ENCODE peak calls at places on chromosomes 12 and 14, in five cellular contexts. T is NCI-H69; I is fibroblast of pulmonary artery; N is activated T-helper 9 cell treated with anti-CD3 and anti-CD28 coated beads, Interleukin-2, amount 50 U/mL, for 16 hours; V is psoas muscle. G is an unnamed sample.
A peak's percentile ranks its signal among the peaks of the same experiment; 100 is the strongest.

GRCh38 chr12:31832740-31833540 is 104.1 kb upstream of the AMN1 start:
- DNase-seq in T (no peak), I (no peak), N (no peak), V (no peak), G (no peak)

GRCh38 chr12:130508318-130508717 is 170.6 kb downstream of the PIWIL1 start:
- DNase-seq in T (no peak), I (no peak), N (no peak), V (no peak), G (no peak)

GRCh38 chr14:62691613-62692489 is 353.4 kb downstream of the KCNH5 start:
- DNase-seq in T (peak; percentile 97), I (peak; percentile 97), N (no peak), V (no peak), G (no peak)

GRCh38 chr12:113164014-113164413 is 14.5 kb downstream of the CFAP73 start:
- DNase-seq in T (no peak), I (no peak), N (no peak), V (no peak), G (no peak)

GRCh38 chr12:55736780-55737580 is 5.9 kb upstream of the GDF11 start:
- DNase-seq in T (peak; percentile 96), I (peak; percentile 81), N (peak; percentile 38), V (peak; percentile 60), G (no peak)

GRCh38 chr14:54652188-54652889 is 85.4 kb downstream of the SAMD4A start:
- DNase-seq in T (no peak), I (peak; percentile 99), N (no peak), V (peak; percentile 84), G (no peak)

GRCh38 chr14:103074699-103075341 is 9.2 kb upstream of the LBHD2 start:
- DNase-seq in T (peak; percentile 57), I (no peak), N (no peak), V (peak; percentile 84), G (no peak)

GRCh38 chr12:26360062-26360461 is 164.7 kb downstream of the SSPN start:
- DNase-seq in T (no peak), I (no peak), N (no peak), V (no peak), G (no peak)

GRCh38 chr14:80678436-80678835 is 263.1 kb downstream of the CEP128 start:
- DNase-seq in T (no peak), I (peak; percentile 3), N (no peak), V (no peak), G (no peak)

GRCh38 chr14:89845346-89845745 is 109.2 kb downstream of the EFCAB11 start:
- DNase-seq in T (no peak), I (peak; percentile 95), N (no peak), V (no peak), G (no peak)

GRCh38 chr14:70821916-70822705 is 12.8 kb upstream of the MAP3K9 start:
- DNase-seq in T (peak; percentile 74), I (peak; percentile 47), N (peak; percentile 62), V (peak; percentile 52), G (peak; percentile 28)

GRCh38 chr12:100268835-100269564 is 2.0 kb downstream of the SCYL2 start:
- DNase-seq in T (no peak), I (peak; percentile 16), N (no peak), V (no peak), G (no peak)

GRCh38 chr12:93803408-93803807 is 126.2 kb downstream of the CRADD start:
- DNase-seq in T (peak; percentile 24), I (peak; percentile 75), N (no peak), V (no peak), G (no peak)

GRCh38 chr12:110266980-110267620 is 13.9 kb upstream of the ATP2A2 start:
- DNase-seq in T (peak; percentile 94), I (peak; percentile 90), N (no peak), V (no peak), G (no peak)

GRCh38 chr14:73728106-73729014 is 14.2 kb upstream of the PNMA1 start:
- DNase-seq in T (peak; percentile 81), I (peak; percentile 86), N (peak; percentile 78), V (peak; percentile 84), G (peak; percentile 66)